ENCODE peak calls at places on chromosome 3, in six cellular contexts. One of them, this sample, is unnamed. For H3K79me2, the result is how much of the 10 kb centered on the place peaks cover.

GRCh38 chr3:50519471-50520089 is 16.1 kb upstream of the CACNA2D2 start:
- DNase-seq in H1: peak
- DNase-seq in endothelial cell of umbilical vein: peak
- DNase-seq in HepG2: peak
- DNase-seq in K562: peak
- DNase-seq in GM12878: no peak
- DNase-seq in this sample: peak

GRCh38 chr3:114093596-114093995 is 37.1 kb downstream of the QTRT2 start:
- DNase-seq in K562: no peak
- DNase-seq in H1: no peak
- DNase-seq in HepG2: no peak
- DNase-seq in GM12878: no peak
- DNase-seq in endothelial cell of umbilical vein: peak
- DNase-seq in this sample: peak

GRCh38 chr3:195007794-195008193 is 263.2 kb downstream of the XXYLT1 start:
- DNase-seq in H1: no peak
- DNase-seq in GM12878: no peak
- DNase-seq in HepG2: no peak
- DNase-seq in K562: no peak
- DNase-seq in endothelial cell of umbilical vein: no peak
- DNase-seq in this sample: no peak

GRCh38 chr3:158103131-158103955 is 2.9 kb downstream of the SHOX2 start:
- DNase-seq in HepG2: peak
- DNase-seq in H1: peak
- DNase-seq in K562: no peak
- DNase-seq in GM12878: no peak
- DNase-seq in endothelial cell of umbilical vein: no peak
- DNase-seq in this sample: no peak

GRCh38 chr3:152540120-152540519 is 271.4 kb downstream of the MBNL1 start:
- DNase-seq in H1: no peak
- DNase-seq in GM12878: no peak
- DNase-seq in HepG2: no peak
- DNase-seq in K562: no peak
- DNase-seq in endothelial cell of umbilical vein: no peak
- DNase-seq in this sample: no peak

GRCh38 chr3:194103475-194103874 is 32.5 kb upstream of the HES1 start:
- DNase-seq in endothelial cell of umbilical vein: no peak
- DNase-seq in K562: no peak
- DNase-seq in HepG2: no peak
- DNase-seq in GM12878: no peak
- DNase-seq in H1: no peak
- DNase-seq in this sample: no peak

GRCh38 chr3:127026036-127026435 is 43.1 kb downstream of the PLXNA1 start:
- DNase-seq in HepG2: no peak
- DNase-seq in endothelial cell of umbilical vein: no peak
- DNase-seq in K562: peak
- DNase-seq in GM12878: no peak
- DNase-seq in H1: no peak
- DNase-seq in this sample: no peak

GRCh38 chr3:58496206-58496605 is 4.3 kb downstream of the KCTD6 start:
- DNase-seq in GM12878: no peak
- DNase-seq in H1: no peak
- DNase-seq in K562: no peak
- DNase-seq in endothelial cell of umbilical vein: no peak
- DNase-seq in HepG2: no peak
- DNase-seq in this sample: no peak

GRCh38 chr3:141605883-141606282 is 119.1 kb downstream of the RASA2 start:
- DNase-seq in endothelial cell of umbilical vein: no peak
- DNase-seq in K562: no peak
- DNase-seq in HepG2: no peak
- DNase-seq in H1: no peak
- DNase-seq in GM12878: no peak
- DNase-seq in this sample: no peak

GRCh38 chr3:9226326-9226725 is 23.1 kb downstream of the SRGAP3 start:
- DNase-seq in endothelial cell of umbilical vein: no peak
- DNase-seq in HepG2: no peak
- DNase-seq in H1: no peak
- DNase-seq in GM12878: no peak
- DNase-seq in K562: no peak
- DNase-seq in this sample: no peak

GRCh38 chr3:182904164-182904563 is 76.2 kb downstream of the DCUN1D1 start:
- DNase-seq in H1: no peak
- DNase-seq in GM12878: no peak
- DNase-seq in K562: no peak
- DNase-seq in HepG2: no peak
- DNase-seq in endothelial cell of umbilical vein: no peak
- DNase-seq in this sample: no peak

GRCh38 chr3:57227930-57228733 is 603 bp downstream of the APPL1 start:
- DNase-seq in GM12878: no peak
- DNase-seq in H1: peak
- DNase-seq in HepG2: no peak
- DNase-seq in K562: peak
- DNase-seq in endothelial cell of umbilical vein: peak
- DNase-seq in this sample: no peak

GRCh38 chr3:195110647-195111321 is 160.2 kb downstream of the XXYLT1 start:
- DNase-seq in K562: no peak
- DNase-seq in endothelial cell of umbilical vein: no peak
- DNase-seq in HepG2: peak
- DNase-seq in GM12878: no peak
- DNase-seq in H1: no peak
- DNase-seq in this sample: no peak

GRCh38 chr3:52596658-52597265 is 60.4 kb downstream of the UQCC5 start:
- DNase-seq in HepG2: no peak
- DNase-seq in GM12878: no peak
- DNase-seq in K562: no peak
- DNase-seq in endothelial cell of umbilical vein: no peak
- DNase-seq in H1: no peak
- DNase-seq in this sample: no peak

GRCh38 chr3:101070260-101071121 is 77.3 kb upstream of the ABI3BP start:
- DNase-seq in K562: peak
- DNase-seq in GM12878: peak
- DNase-seq in H1: peak
- DNase-seq in endothelial cell of umbilical vein: peak
- DNase-seq in HepG2: peak
- DNase-seq in this sample: peak

GRCh38 chr3:13708871-13709595 is 160.1 kb downstream of the FBLN2 start:
- DNase-seq in GM12878: no peak
- DNase-seq in HepG2: no peak
- DNase-seq in endothelial cell of umbilical vein: no peak
- DNase-seq in K562: no peak
- DNase-seq in H1: no peak
- DNase-seq in this sample: no peak

GRCh38 chr3:72520690-72521308 is 327.4 kb downstream of the SHQ1 start:
- DNase-seq in GM12878: no peak
- DNase-seq in K562: no peak
- DNase-seq in endothelial cell of umbilical vein: no peak
- DNase-seq in H1: no peak
- DNase-seq in HepG2: peak
- DNase-seq in this sample: peak

GRCh38 chr3:30308131-30308530 is 298.3 kb upstream of the TGFBR2 start:
- DNase-seq in HepG2: no peak
- DNase-seq in GM12878: no peak
- DNase-seq in endothelial cell of umbilical vein: no peak
- DNase-seq in H1: no peak
- DNase-seq in K562: no peak
- DNase-seq in this sample: no peak

GRCh38 chr3:14431928-14432834 is 29.8 kb downstream of the SLC6A6 start:
- DNase-seq in GM12878: peak
- DNase-seq in H1: no peak
- DNase-seq in K562: peak
- DNase-seq in endothelial cell of umbilical vein: peak
- DNase-seq in HepG2: peak
- DNase-seq in this sample: peak

DNA sequence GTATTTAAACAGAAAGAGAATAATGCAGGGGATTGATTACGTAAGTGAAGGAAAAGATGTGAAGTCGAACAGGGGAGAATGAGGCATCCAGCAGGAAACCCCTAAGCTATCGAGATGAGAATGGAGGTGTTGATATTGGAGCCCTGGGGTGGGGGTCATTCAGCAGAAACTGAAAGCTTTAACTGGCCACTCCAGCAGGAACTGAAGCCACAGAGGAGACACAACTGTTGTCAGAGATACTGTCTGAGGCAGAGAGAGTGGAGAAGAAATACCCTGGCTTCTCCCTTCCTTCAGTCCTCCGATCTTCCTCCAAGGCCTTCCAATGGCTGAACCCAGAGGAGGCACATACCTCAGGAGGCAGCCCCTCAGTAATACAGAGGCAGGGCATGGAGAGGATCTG is 152.4 kb downstream of the THRB start:
- DNase-seq in endothelial cell of umbilical vein: no peak
- DNase-seq in HepG2: no peak
- DNase-seq in H1: no peak
- DNase-seq in GM12878: no peak
- DNase-seq in K562: no peak
- DNase-seq in this sample: no peak
- TF ChIP-seq POLR2A in endothelial cell of umbilical vein: no peak
- TF ChIP-seq POLR2A in HepG2: no peak
- TF ChIP-seq POLR2A in H1: no peak
- TF ChIP-seq POLR2A in GM12878: no peak
- TF ChIP-seq POLR2A in K562: no peak
- TF ChIP-seq POLR2A in this sample: no peak

GRCh38 chr3:48243886-48244285 is 3.0 kb downstream of the ZNF589 start:
- DNase-seq in HepG2: no peak
- DNase-seq in H1: no peak
- DNase-seq in endothelial cell of umbilical vein: no peak
- DNase-seq in GM12878: no peak
- DNase-seq in K562: no peak
- DNase-seq in this sample: no peak

GRCh38 chr3:48244462-48244861 is 3.6 kb downstream of the ZNF589 start:
- DNase-seq in HepG2: no peak
- DNase-seq in K562: no peak
- DNase-seq in GM12878: no peak
- DNase-seq in endothelial cell of umbilical vein: no peak
- DNase-seq in H1: no peak
- DNase-seq in this sample: no peak

GRCh38 chr3:48248095-48248863 is 7.4 kb downstream of the ZNF589 start:
- DNase-seq in endothelial cell of umbilical vein: peak
- DNase-seq in H1: no peak
- DNase-seq in K562: no peak
- DNase-seq in GM12878: no peak
- DNase-seq in HepG2: no peak
- DNase-seq in this sample: no peak

GRCh38 chr3:48245136-48245535 is 4.2 kb downstream of the ZNF589 start:
- DNase-seq in endothelial cell of umbilical vein: no peak
- DNase-seq in K562: no peak
- DNase-seq in H1: no peak
- DNase-seq in GM12878: no peak
- DNase-seq in HepG2: no peak
- DNase-seq in this sample: no peak

DNA sequence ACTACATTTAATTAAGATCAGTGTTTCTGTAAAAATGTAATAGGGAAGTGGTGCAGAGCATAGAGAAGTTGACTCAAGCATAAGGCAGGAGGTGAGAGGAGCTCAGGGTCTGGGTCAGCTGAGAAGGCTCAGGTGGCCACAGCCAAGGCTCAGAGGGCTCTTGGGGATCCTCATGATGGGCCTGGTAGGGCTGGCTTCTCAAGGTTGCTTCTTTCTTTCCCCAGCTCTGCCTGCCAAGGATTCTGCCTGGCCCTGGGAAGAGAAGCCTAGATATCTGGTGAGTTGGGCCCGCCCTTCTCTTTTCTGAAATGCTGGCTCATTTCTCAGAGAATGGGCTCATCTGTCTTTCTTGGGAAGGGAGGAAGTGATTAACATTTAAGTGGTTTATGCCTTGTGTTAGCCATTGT is 6.5 kb downstream of the ZNF589 start:
- DNase-seq in GM12878: no peak
- DNase-seq in endothelial cell of umbilical vein: peak
- DNase-seq in H1: no peak
- DNase-seq in K562: no peak
- DNase-seq in HepG2: no peak
- DNase-seq in this sample: no peak
- H3K79me2 ChIP-seq in GM12878: under half
- H3K79me2 ChIP-seq in endothelial cell of umbilical vein: under half
- H3K79me2 ChIP-seq in H1: under half
- H3K79me2 ChIP-seq in K562: half or more
- H3K79me2 ChIP-seq in HepG2: under half
- H3K79me2 ChIP-seq in this sample: half or more

GRCh38 chr3:133488785-133489367 is 84.6 kb upstream of the CDV3 start:
- DNase-seq in H1: no peak
- DNase-seq in HepG2: peak
- DNase-seq in K562: no peak
- DNase-seq in endothelial cell of umbilical vein: peak
- DNase-seq in GM12878: no peak
- DNase-seq in this sample: no peak

GRCh38 chr3:133489466-133490085 is 83.9 kb upstream of the CDV3 start:
- DNase-seq in H1: no peak
- DNase-seq in HepG2: no peak
- DNase-seq in endothelial cell of umbilical vein: no peak
- DNase-seq in K562: no peak
- DNase-seq in GM12878: no peak
- DNase-seq in this sample: no peak

GRCh38 chr3:133492159-133492860 is 81.2 kb upstream of the CDV3 start:
- DNase-seq in HepG2: no peak
- DNase-seq in GM12878: no peak
- DNase-seq in K562: no peak
- DNase-seq in endothelial cell of umbilical vein: no peak
- DNase-seq in H1: no peak
- DNase-seq in this sample: no peak

GRCh38 chr3:133491481-133492059 is 81.9 kb upstream of the CDV3 start:
- DNase-seq in endothelial cell of umbilical vein: no peak
- DNase-seq in GM12878: no peak
- DNase-seq in H1: no peak
- DNase-seq in K562: no peak
- DNase-seq in HepG2: no peak
- DNase-seq in this sample: no peak

GRCh38 chr3:133490468-133491351 is 82.8 kb upstream of the CDV3 start:
- DNase-seq in H1: no peak
- DNase-seq in HepG2: no peak
- DNase-seq in K562: no peak
- DNase-seq in endothelial cell of umbilical vein: no peak
- DNase-seq in GM12878: peak
- DNase-seq in this sample: no peak
- TF ChIP-seq POLR2A in H1: no peak
- TF ChIP-seq POLR2A in HepG2: no peak
- TF ChIP-seq POLR2A in K562: no peak
- TF ChIP-seq POLR2A in endothelial cell of umbilical vein: no peak
- TF ChIP-seq POLR2A in GM12878: peak
- TF ChIP-seq POLR2A in this sample: no peak

GRCh38 chr3:143123353-143123974 is 3.9 kb downstream of the CHST2 start:
- DNase-seq in GM12878: no peak
- DNase-seq in H1: no peak
- DNase-seq in endothelial cell of umbilical vein: no peak
- DNase-seq in HepG2: no peak
- DNase-seq in K562: no peak
- DNase-seq in this sample: no peak

GRCh38 chr3:143122608-143123352 is 3.2 kb downstream of the CHST2 start:
- DNase-seq in HepG2: no peak
- DNase-seq in GM12878: no peak
- DNase-seq in endothelial cell of umbilical vein: no peak
- DNase-seq in K562: no peak
- DNase-seq in H1: no peak
- DNase-seq in this sample: no peak

GRCh38 chr3:143127801-143128200 is 8.2 kb downstream of the CHST2 start:
- DNase-seq in H1: no peak
- DNase-seq in K562: no peak
- DNase-seq in endothelial cell of umbilical vein: no peak
- DNase-seq in GM12878: no peak
- DNase-seq in HepG2: no peak
- DNase-seq in this sample: no peak

GRCh38 chr3:143122089-143122430 is 2.5 kb downstream of the CHST2 start:
- DNase-seq in GM12878: no peak
- DNase-seq in K562: no peak
- DNase-seq in H1: no peak
- DNase-seq in HepG2: no peak
- DNase-seq in endothelial cell of umbilical vein: no peak
- DNase-seq in this sample: no peak

GRCh38 chr3:143124683-143125520 is 5.3 kb downstream of the CHST2 start:
- DNase-seq in HepG2: no peak
- DNase-seq in H1: no peak
- DNase-seq in endothelial cell of umbilical vein: no peak
- DNase-seq in K562: no peak
- DNase-seq in GM12878: no peak
- DNase-seq in this sample: no peak
- H3K79me2 ChIP-seq in HepG2: under half
- H3K79me2 ChIP-seq in H1: under half
- H3K79me2 ChIP-seq in endothelial cell of umbilical vein: under half
- H3K79me2 ChIP-seq in K562: half or more
- H3K79me2 ChIP-seq in GM12878: under half
- H3K79me2 ChIP-seq in this sample: under half

This sample was measured in HCT116.